ENCODE peak calls at places on chromosomes 5 and 9, in seven cellular contexts. C is stimulated activated CD4-positive, alpha-beta T cell treated with anti-CD3 and anti-CD28 coated beads, Interleukin-1b, Interleukin-23, amount 100 ng/mL, for 24 hours; M is CD8-positive, alpha-beta T cell; E is neuronal stem cell; R is psoas muscle; F is cerebellar cortex; Z is GM19239. D is an unnamed sample.

GRCh38 chr5:3140117-3140516 is 388.6 kb upstream of the IRX2 start:
- DNase-seq in M (no peak), F (no peak), C (no peak), Z (no peak), E (no peak), R (no peak), D (no peak)

GRCh38 chr5:89572696-89573095 is 689.7 kb upstream of the MEF2C start:
- DNase-seq in Z (no peak), F (no peak), C (no peak), M (no peak), R (no peak), E (no peak), D (no peak)

GRCh38 chr9:76810377-76810957 is 46.2 kb downstream of the PCA3 start:
- DNase-seq in F (peak), R (no peak), Z (no peak), C (no peak), E (peak), M (no peak), D (no peak)

GRCh38 chr9:77977210-77977611 is 54.4 kb downstream of the GNAQ start:
- DNase-seq in C (no peak), M (peak), R (peak), F (peak), Z (no peak), E (peak), D (no peak)

GRCh38 chr5:10607023-10607665 is 43.3 kb downstream of the ANKRD33B start:
- DNase-seq in F (no peak), M (no peak), R (no peak), E (no peak), Z (no peak), C (no peak), D (peak)

GRCh38 chr9:12719431-12719830 is 26.2 kb downstream of the TYRP1 start:
- DNase-seq in F (peak), Z (no peak), M (no peak), C (no peak), E (no peak), R (no peak), D (no peak)

GRCh38 chr9:137222190-137223077 is at the start of gene RNF208:
- DNase-seq in C (no peak), Z (peak), R (no peak), M (peak), F (no peak), E (no peak), D (no peak)

GRCh38 chr9:99660191-99660636 is 161.5 kb upstream of the NR4A3 start:
- DNase-seq in R (no peak), M (no peak), E (no peak), C (no peak), Z (peak), F (peak), D (no peak)

GRCh38 chr9:75087279-75087823 is 604 bp downstream of the NMRK1 start:
- DNase-seq in F (peak), Z (no peak), R (no peak), C (no peak), M (no peak), E (no peak), D (no peak)

GRCh38 chr5:23204111-23204510 is 303.3 kb upstream of the PRDM9 start:
- DNase-seq in F (no peak), M (no peak), Z (no peak), C (no peak), R (no peak), E (no peak), D (no peak)

GRCh38 chr5:173283318-173284288 is 44.6 kb downstream of the STC2 start:
- DNase-seq in M (peak), C (peak), Z (peak), F (peak), E (no peak), R (peak), D (peak)

GRCh38 chr9:98529841-98530240 is 178.9 kb downstream of the GABBR2 start:
- DNase-seq in E (no peak), R (no peak), M (no peak), F (peak), Z (no peak), C (no peak), D (no peak)

GRCh38 chr5:132182366-132183040 is 45.1 kb downstream of the P4HA2 start:
- DNase-seq in M (no peak), E (no peak), C (no peak), Z (no peak), F (no peak), R (no peak), D (no peak)

GRCh38 chr5:128708841-128709240 is 170.8 kb upstream of the FBN2 start:
- DNase-seq in R (no peak), Z (no peak), M (no peak), F (no peak), E (no peak), C (no peak), D (no peak)

GRCh38 chr5:132807163-132807838 is 5.8 kb upstream of the SOWAHA start:
- DNase-seq in M (no peak), E (no peak), C (no peak), Z (no peak), R (no peak), F (no peak), D (no peak)

GRCh38 chr5:34598177-34598794 is 57.8 kb upstream of the RAI14 start:
- DNase-seq in M (no peak), C (no peak), R (no peak), F (peak), E (no peak), Z (no peak), D (no peak)

GRCh38 chr9:35162605-35163315 is 951 bp downstream of the UNC13B start:
- DNase-seq in M (no peak), R (no peak), Z (no peak), E (peak), F (peak), C (no peak), D (no peak)

GRCh38 chr5:40879163-40879942 is 29.9 kb upstream of the C7 start:
- DNase-seq in R (no peak), Z (no peak), E (no peak), C (no peak), M (no peak), F (peak), D (no peak)

GRCh38 chr9:85248514-85249312 is 493.0 kb downstream of the AGTPBP1 start:
- DNase-seq in E (no peak), R (no peak), C (no peak), F (no peak), M (no peak), Z (no peak), D (no peak)

GRCh38 chr9:113857875-113858274 is 18.2 kb upstream of the ZNF618 start:
- DNase-seq in C (no peak), M (no peak), E (no peak), F (no peak), Z (no peak), R (no peak), D (no peak)

GRCh38 chr5:143156556-143156955 is 246.9 kb downstream of the NR3C1 start:
- DNase-seq in Z (no peak), R (no peak), E (no peak), F (no peak), M (no peak), C (no peak), D (no peak)

GRCh38 chr9:114721491-114722362 is 39.7 kb upstream of the TEX48 start:
- DNase-seq in R (no peak), F (no peak), Z (no peak), C (no peak), M (no peak), E (no peak), D (no peak)

GRCh38 chr9:137672907-137673791 is 54.3 kb downstream of the EHMT1 start:
- DNase-seq in C (no peak), Z (peak), F (peak), M (no peak), R (no peak), E (no peak), D (peak)

GRCh38 chr5:56319281-56320242 is 86.4 kb upstream of the ANKRD55 start:
- DNase-seq in C (no peak), R (peak), M (no peak), Z (no peak), E (no peak), F (peak), D (no peak)

GRCh38 chr5:178150977-178151734 is 2.5 kb downstream of the NHP2 start:
- DNase-seq in F (no peak), E (no peak), Z (no peak), R (no peak), C (no peak), M (no peak), D (no peak)

GRCh38 chr5:69083412-69083811 is 10.4 kb upstream of the SLC30A5 start:
- DNase-seq in Z (no peak), C (no peak), R (no peak), E (no peak), M (no peak), F (peak), D (no peak)

GRCh38 chr5:174173766-174174165 is 128.3 kb downstream of the NSG2 start:
- DNase-seq in Z (no peak), E (no peak), R (no peak), C (no peak), M (no peak), F (no peak), D (no peak)

GRCh38 chr9:110183208-110184145 is 24.5 kb downstream of the C9orf152 start:
- DNase-seq in F (peak), Z (peak), M (peak), R (no peak), E (peak), C (peak), D (peak)

GRCh38 chr9:21778300-21778699 is 24.1 kb upstream of the MTAP start:
- DNase-seq in R (no peak), C (no peak), F (no peak), Z (no peak), E (no peak), M (no peak), D (no peak)

GRCh38 chr9:95003694-95004451 is 277.4 kb downstream of the AOPEP start:
- DNase-seq in F (peak), Z (peak), E (no peak), R (peak), M (no peak), C (no peak), D (peak)

GRCh38 chr5:171405615-171406014 is 13.8 kb upstream of the FGF18 start:
- DNase-seq in F (no peak), E (no peak), M (no peak), R (no peak), C (no peak), Z (no peak), D (no peak)

GRCh38 chr5:171483453-171484177 is 64.2 kb downstream of the FGF18 start:
- DNase-seq in F (no peak), Z (no peak), E (no peak), R (peak), C (no peak), M (no peak), D (no peak)